ENCODE peak calls at places on chromosomes 5 and 9, in eight cellular contexts. I is endothelial cell, N is tibial artery, H is cardiac muscle cell, C is fibroblast of pulmonary artery, O is progenitor cell of endocrine pancreas, B is heart right ventricle, D is SK-N-SH. U is an unnamed sample.

GRCh38 chr5:13831236-13831810 is 113.2 kb downstream of the DNAH5 start:
- DNase-seq in D (no peak), H (no peak), O (no peak), N (no peak), I (no peak), B (no peak), C (no peak), U (no peak)

GRCh38 chr5:173327084-173327947 is 898 bp downstream of the STC2 start:
- DNase-seq in I (peak; percentile 32), O (no peak), D (peak; percentile 63), B (no peak), H (peak; percentile 50), N (no peak), C (peak; percentile 77), U (no peak)

GRCh38 chr5:82376833-82377232 is 98.7 kb upstream of the RPS23 start:
- DNase-seq in O (no peak), H (no peak), N (no peak), C (no peak), D (no peak), B (no peak), I (no peak), U (no peak)

GRCh38 chr9:114906922-114907571 is 23.3 kb downstream of the TNFSF8 start:
- DNase-seq in C (peak; percentile 71), O (peak; percentile 21), D (peak; percentile 45), H (peak; percentile 58), B (no peak), I (peak; percentile 62), N (no peak), U (no peak)

GRCh38 chr9:16950051-16950450 is 79.6 kb upstream of the BNC2 start:
- DNase-seq in D (no peak), N (no peak), C (no peak), H (no peak), B (no peak), I (no peak), O (no peak), U (no peak)

GRCh38 chr5:158513490-158514301 is 586.0 kb downstream of the EBF1 start:
- DNase-seq in O (no peak), I (no peak), C (peak; percentile 6), H (no peak), B (no peak), N (no peak), D (no peak), U (no peak)

GRCh38 chr5:1765141-1765879 is 34.3 kb downstream of the MRPL36 start:
- DNase-seq in C (no peak), I (no peak), D (no peak), O (no peak), N (peak; percentile 24), B (no peak), H (no peak), U (no peak)

GRCh38 chr5:139148306-139148705 is 49.9 kb downstream of the SIL1 start:
- DNase-seq in H (no peak), N (no peak), B (no peak), O (no peak), D (no peak), I (no peak), C (no peak), U (no peak)

GRCh38 chr9:96478829-96479371 is 28.9 kb downstream of the HABP4 start:
- DNase-seq in C (no peak), N (no peak), H (no peak), I (no peak), O (no peak), D (no peak), B (no peak), U (no peak)

GRCh38 chr9:115167175-115167574 is 49.2 kb upstream of the TNC start:
- DNase-seq in D (no peak), I (no peak), N (no peak), O (no peak), H (no peak), C (peak; percentile 58), B (no peak), U (no peak)

GRCh38 chr9:811101-811531 is 30.4 kb upstream of the DMRT1 start:
- DNase-seq in N (no peak), D (no peak), H (no peak), O (no peak), I (no peak), B (peak; percentile 21), C (no peak), U (no peak)

GRCh38 chr9:805151-805550 is 36.3 kb upstream of the DMRT1 start:
- DNase-seq in N (no peak), B (no peak), O (no peak), C (no peak), D (no peak), I (no peak), H (no peak), U (no peak)

GRCh38 chr9:804026-804425 is 37.5 kb upstream of the DMRT1 start:
- DNase-seq in B (no peak), I (no peak), C (no peak), O (no peak), N (no peak), D (no peak), H (no peak), U (no peak)

GRCh38 chr9:801399-802071 is 40.0 kb upstream of the DMRT1 start:
- DNase-seq in N (no peak), C (peak; percentile 66), H (no peak), B (no peak), O (no peak), D (no peak), I (no peak), U (peak; percentile 12)

DNA sequence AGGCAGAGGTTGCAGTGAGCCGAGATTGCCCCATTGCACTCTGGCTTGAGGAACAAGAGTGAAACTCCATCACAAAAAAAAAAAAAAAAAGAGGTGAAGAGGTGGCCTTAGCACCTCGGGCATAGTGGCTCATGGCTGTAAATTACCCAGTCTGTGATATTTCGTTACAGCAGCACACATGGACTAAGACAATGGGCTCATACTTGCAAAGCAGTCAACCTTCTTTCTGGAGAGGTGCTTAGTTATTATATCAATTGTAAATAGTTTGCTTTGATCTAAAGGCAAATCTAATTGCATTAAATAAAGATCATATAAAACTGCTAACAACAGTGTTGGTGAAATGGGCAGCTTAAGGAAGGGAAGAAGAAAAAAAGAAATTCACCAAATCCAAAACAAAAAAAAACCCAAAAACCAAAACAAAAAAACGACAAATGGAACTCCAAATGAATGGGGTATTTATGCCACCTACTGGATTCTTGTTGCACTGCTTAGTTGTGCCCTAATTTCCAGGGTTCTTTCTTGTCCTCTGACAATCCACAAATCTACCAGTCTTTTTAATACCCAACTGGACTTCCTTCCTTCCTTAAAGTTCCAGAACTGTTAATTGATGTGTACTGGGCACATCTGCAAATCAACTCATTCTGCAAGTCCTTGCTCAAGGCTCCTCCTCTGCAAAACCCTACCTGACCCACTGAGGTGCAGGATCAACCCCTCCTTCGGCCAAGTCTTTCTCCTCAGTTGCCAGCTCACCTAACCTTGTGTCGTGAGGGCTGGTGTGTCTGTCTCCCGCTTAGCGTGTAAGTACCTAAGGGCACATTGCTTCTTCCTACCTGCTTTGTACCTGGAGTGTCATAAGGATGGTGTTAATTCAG is 35.0 kb upstream of the DMRT1 start:
- DNase-seq in I (peak; percentile 19), D (peak; percentile 33), O (no peak), N (no peak), H (peak; percentile 25), C (peak; percentile 64), B (no peak), U (no peak)
- TF ChIP-seq CTCF in I (peak; percentile 69), D (peak; percentile 79), O (peak; percentile 74), N (peak; percentile 70), H (peak; percentile 76), C (peak; percentile 83), B (peak; percentile 74), U (peak; percentile 77)

GRCh38 chr9:127955294-127956015 is 17.8 kb upstream of the DPM2 start:
- DNase-seq in N (no peak), D (peak; percentile 79), B (peak; percentile 38), H (no peak), O (no peak), I (no peak), C (no peak), U (no peak)
- TF ChIP-seq CTCF in N (peak; percentile 15), D (no peak), B (peak; percentile 41), H (no peak), O (peak; percentile 41), I (no peak), C (peak; percentile 2), U (peak; percentile 2)

GRCh38 chr5:62348723-62349481 is 42.9 kb downstream of the KIF2A start:
- DNase-seq in B (no peak), H (no peak), D (no peak), C (no peak), I (no peak), N (no peak), O (no peak), U (no peak)

DNA sequence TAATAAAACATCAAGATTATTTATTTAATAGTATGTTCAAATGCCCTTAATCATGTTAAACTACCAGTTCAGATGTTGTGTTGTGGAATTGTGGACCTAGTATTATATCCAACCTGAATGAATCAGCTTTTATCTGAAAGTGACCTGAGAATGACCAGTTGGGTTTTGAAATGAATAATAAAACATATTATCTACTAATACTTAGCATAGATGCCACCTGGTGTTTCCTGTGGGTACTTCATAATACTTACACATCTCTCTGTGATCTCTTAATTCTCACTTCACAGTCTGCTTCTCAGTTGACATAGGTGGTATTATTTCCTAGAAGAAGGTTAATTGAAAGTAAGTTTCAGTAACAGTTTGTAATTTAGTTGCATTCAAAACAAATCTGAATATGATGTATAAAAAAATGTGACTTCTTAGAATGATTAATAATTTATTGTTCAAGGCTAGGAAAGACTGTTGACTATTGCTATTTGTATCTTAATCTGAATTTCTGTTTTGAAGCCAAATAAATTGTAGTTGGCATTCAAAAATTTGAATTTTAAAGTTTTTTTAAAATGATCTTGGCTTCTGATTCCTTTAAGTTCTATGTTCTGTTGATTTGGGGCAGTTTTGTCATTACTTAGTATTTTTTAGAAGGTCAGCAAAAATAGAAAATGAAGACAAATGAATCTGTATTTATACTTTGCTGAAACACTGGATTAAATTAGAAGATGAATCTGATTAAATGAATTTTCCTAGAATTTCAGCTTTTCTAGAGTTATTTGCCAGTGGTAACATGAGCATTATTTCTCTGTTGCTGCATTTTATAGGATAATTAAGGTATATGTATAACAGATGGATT is 48.2 kb downstream of the KIF2A start:
- DNase-seq in B (no peak), H (peak; percentile 60), D (peak; percentile 44), N (no peak), O (no peak), I (no peak), C (peak; percentile 76), U (peak; percentile 11)
- TF ChIP-seq CTCF in B (peak; percentile 71), H (peak; percentile 55), D (peak; percentile 74), N (peak; percentile 73), O (peak; percentile 72), I (peak; percentile 58), C (peak; percentile 62), U (peak; percentile 57)

GRCh38 chr9:79574716-79575242 is 3.0 kb downstream of the TLE4 start:
- DNase-seq in D (no peak), H (no peak), N (no peak), C (no peak), O (no peak), B (no peak), I (no peak), U (no peak)

GRCh38 chr9:79575560-79575959 is 3.8 kb downstream of the TLE4 start:
- DNase-seq in B (no peak), C (no peak), H (no peak), O (no peak), D (no peak), N (no peak), I (no peak), U (no peak)

GRCh38 chr9:79572891-79573696 is 1.3 kb downstream of the TLE4 start:
- DNase-seq in I (peak; percentile 28), H (peak; percentile 46), O (peak; percentile 26), N (peak; percentile 77), D (peak; percentile 62), B (peak; percentile 57), C (no peak), U (no peak)

GRCh38 chr9:79573697-79573976 is 1.9 kb downstream of the TLE4 start:
- DNase-seq in O (no peak), B (no peak), D (no peak), I (no peak), H (no peak), N (no peak), C (no peak), U (no peak)

GRCh38 chr9:79574166-79574565 is 2.4 kb downstream of the TLE4 start:
- DNase-seq in N (no peak), H (no peak), I (no peak), O (no peak), B (no peak), D (no peak), C (no peak), U (no peak)
- TF ChIP-seq CTCF in N (no peak), H (no peak), I (no peak), O (no peak), B (no peak), D (no peak), C (no peak), U (no peak)

U was measured in AG09319.